ENCODE peak calls at places on chromosomes 6 and 20, in five cellular contexts. One of them, this sample, is unnamed.

GRCh38 chr6:145904878-145905277 is 59.3 kb downstream of the SHPRH start:
- DNase-seq in SK-N-SH: no peak
- DNase-seq in HCT116: no peak
- DNase-seq in uterus: no peak
- DNase-seq in pancreas: no peak
- DNase-seq in this sample: no peak

GRCh38 chr6:42047790-42048405 is 2.4 kb upstream of the TAF8 start:
- DNase-seq in SK-N-SH: peak; percentile 53
- DNase-seq in uterus: no peak
- DNase-seq in pancreas: no peak
- DNase-seq in HCT116: no peak
- DNase-seq in this sample: peak; percentile 5

GRCh38 chr6:25007269-25007699 is 71.5 kb upstream of the RIPOR2 start:
- DNase-seq in HCT116: no peak
- DNase-seq in SK-N-SH: no peak
- DNase-seq in uterus: no peak
- DNase-seq in pancreas: no peak
- DNase-seq in this sample: no peak

GRCh38 chr6:97445406-97445805 is 162.4 kb upstream of the MMS22L start:
- DNase-seq in pancreas: no peak
- DNase-seq in SK-N-SH: no peak
- DNase-seq in HCT116: no peak
- DNase-seq in uterus: no peak
- DNase-seq in this sample: no peak

GRCh38 chr6:34018026-34018425 is 127.9 kb downstream of the GRM4 start:
- DNase-seq in SK-N-SH: no peak
- DNase-seq in pancreas: no peak
- DNase-seq in uterus: no peak
- DNase-seq in HCT116: no peak
- DNase-seq in this sample: no peak

GRCh38 chr6:159716247-159717086 is 10.8 kb upstream of the WTAP start:
- DNase-seq in uterus: peak; percentile 65
- DNase-seq in SK-N-SH: no peak
- DNase-seq in HCT116: no peak
- DNase-seq in pancreas: no peak
- DNase-seq in this sample: no peak

GRCh38 chr20:32516985-32517873 is 67.9 kb downstream of the NOL4L start:
- DNase-seq in pancreas: peak; percentile 54
- DNase-seq in HCT116: no peak
- DNase-seq in uterus: no peak
- DNase-seq in SK-N-SH: peak; percentile 89
- DNase-seq in this sample: peak; percentile 73

GRCh38 chr6:136927313-136927712 is 5.2 kb downstream of the SLC35D3 start:
- DNase-seq in pancreas: no peak
- DNase-seq in HCT116: peak; percentile 7
- DNase-seq in SK-N-SH: peak; percentile 46
- DNase-seq in uterus: no peak
- DNase-seq in this sample: peak; percentile 25

GRCh38 chr20:50798650-50799049 is 3.8 kb downstream of the BCAS4 start:
- DNase-seq in HCT116: no peak
- DNase-seq in SK-N-SH: no peak
- DNase-seq in pancreas: no peak
- DNase-seq in uterus: no peak
- DNase-seq in this sample: no peak

GRCh38 chr6:108961985-108962384 is 113.8 kb downstream of the ARMC2 start:
- DNase-seq in HCT116: no peak
- DNase-seq in SK-N-SH: no peak
- DNase-seq in uterus: no peak
- DNase-seq in pancreas: no peak
- DNase-seq in this sample: peak; percentile 85

GRCh38 chr6:7106215-7106751 is 1.5 kb upstream of the RREB1 start:
- DNase-seq in pancreas: no peak
- DNase-seq in HCT116: no peak
- DNase-seq in uterus: no peak
- DNase-seq in SK-N-SH: no peak
- DNase-seq in this sample: peak; percentile 52

GRCh38 chr6:170114956-170115855 is 175.7 kb downstream of the DLL1 start:
- DNase-seq in HCT116: no peak
- DNase-seq in pancreas: peak; percentile 59
- DNase-seq in uterus: peak; percentile 18
- DNase-seq in SK-N-SH: peak; percentile 29
- DNase-seq in this sample: no peak

GRCh38 chr6:43263314-43264178 is 20.3 kb downstream of the TTBK1 start:
- DNase-seq in HCT116: peak; percentile 51
- DNase-seq in pancreas: peak; percentile 92
- DNase-seq in uterus: peak; percentile 46
- DNase-seq in SK-N-SH: peak; percentile 68
- DNase-seq in this sample: peak; percentile 90

GRCh38 chr6:130322673-130323268 is 43.0 kb upstream of the TMEM200A start:
- DNase-seq in pancreas: no peak
- DNase-seq in HCT116: peak; percentile 48
- DNase-seq in uterus: peak; percentile 33
- DNase-seq in SK-N-SH: peak; percentile 20
- DNase-seq in this sample: peak; percentile 84

GRCh38 chr6:12000174-12000573 is 11.9 kb upstream of the HIVEP1 start:
- DNase-seq in pancreas: no peak
- DNase-seq in uterus: no peak
- DNase-seq in HCT116: no peak
- DNase-seq in SK-N-SH: no peak
- DNase-seq in this sample: no peak

GRCh38 chr6:170067923-170068360 is 222.9 kb downstream of the DLL1 start:
- DNase-seq in SK-N-SH: no peak
- DNase-seq in pancreas: no peak
- DNase-seq in HCT116: no peak
- DNase-seq in uterus: peak; percentile 11
- DNase-seq in this sample: no peak

GRCh38 chr6:76702187-76702586 is 629.7 kb upstream of the IMPG1 start:
- DNase-seq in pancreas: no peak
- DNase-seq in SK-N-SH: no peak
- DNase-seq in HCT116: no peak
- DNase-seq in uterus: no peak
- DNase-seq in this sample: no peak

GRCh38 chr6:112468359-112468758 is 121.2 kb downstream of the RFPL4B start:
- DNase-seq in uterus: no peak
- DNase-seq in HCT116: no peak
- DNase-seq in pancreas: no peak
- DNase-seq in SK-N-SH: no peak
- DNase-seq in this sample: peak; percentile 27

GRCh38 chr20:4281258-4282055 is 266.1 kb upstream of the RNF24 start:
- DNase-seq in pancreas: no peak
- DNase-seq in HCT116: no peak
- DNase-seq in SK-N-SH: no peak
- DNase-seq in uterus: no peak
- DNase-seq in this sample: no peak

GRCh38 chr20:52992632-52993031 is 20.5 kb downstream of the TSHZ2 start:
- DNase-seq in pancreas: no peak
- DNase-seq in SK-N-SH: no peak
- DNase-seq in uterus: no peak
- DNase-seq in HCT116: no peak
- DNase-seq in this sample: no peak
- H3K27ac ChIP-seq in pancreas: peak overlapping the region; percentile 39
- H3K27ac ChIP-seq in SK-N-SH: no peak overlapping the region
- H3K27ac ChIP-seq in uterus: peak overlapping the region; percentile 77
- H3K27ac ChIP-seq in HCT116: no peak overlapping the region
- H3K27ac ChIP-seq in this sample: peak overlapping the region; percentile 7

GRCh38 chr20:41889871-41890224 is 271.7 kb upstream of the CHD6 start:
- DNase-seq in pancreas: no peak
- DNase-seq in SK-N-SH: no peak
- DNase-seq in HCT116: no peak
- DNase-seq in uterus: no peak
- DNase-seq in this sample: no peak

GRCh38 chr20:41889125-41889870 is 271.1 kb upstream of the CHD6 start:
- DNase-seq in pancreas: no peak
- DNase-seq in HCT116: peak; percentile 1
- DNase-seq in SK-N-SH: peak; percentile 47
- DNase-seq in uterus: no peak
- DNase-seq in this sample: no peak

GRCh38 chr20:41894255-41894963 is 276.2 kb upstream of the CHD6 start:
- DNase-seq in pancreas: no peak
- DNase-seq in SK-N-SH: no peak
- DNase-seq in HCT116: no peak
- DNase-seq in uterus: no peak
- DNase-seq in this sample: no peak

GRCh38 chr20:41895216-41895615 is 277.0 kb upstream of the CHD6 start:
- DNase-seq in HCT116: no peak
- DNase-seq in pancreas: no peak
- DNase-seq in uterus: no peak
- DNase-seq in SK-N-SH: no peak
- DNase-seq in this sample: no peak

DNA sequence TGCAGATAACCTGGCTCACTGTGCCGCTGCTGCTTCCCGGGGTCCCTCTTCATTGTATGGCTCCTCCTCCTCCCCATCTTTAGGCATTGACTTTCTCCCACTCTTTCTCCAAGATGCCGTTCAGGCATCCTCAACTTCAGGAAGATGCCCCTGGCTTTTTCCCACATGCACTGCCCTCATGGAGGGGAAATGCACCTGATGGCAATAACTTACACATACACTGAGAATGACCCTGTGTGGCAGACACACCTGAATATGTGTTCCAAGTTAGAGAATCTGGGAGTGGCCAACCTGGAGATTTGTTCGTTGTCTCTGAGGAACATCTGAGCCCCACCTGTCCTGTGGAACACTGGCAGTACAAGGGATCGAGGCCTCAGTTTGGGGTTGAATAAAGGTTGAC is 273.9 kb upstream of the CHD6 start:
- DNase-seq in uterus: no peak
- DNase-seq in HCT116: no peak
- DNase-seq in pancreas: no peak
- DNase-seq in SK-N-SH: no peak
- DNase-seq in this sample: no peak
- H3K4me1 ChIP-seq in uterus: no peaks in the 10 kb centered on the region
- H3K4me1 ChIP-seq in HCT116: no peaks in the 10 kb centered on the region
- H3K4me1 ChIP-seq in pancreas: no peaks in the 10 kb centered on the region
- H3K4me1 ChIP-seq in SK-N-SH: no peaks in the 10 kb centered on the region
- H3K4me1 ChIP-seq in this sample: no peaks in the 10 kb centered on the region

GRCh38 chr6:19024737-19025136 is 637.6 kb downstream of the RNF144B start:
- DNase-seq in SK-N-SH: peak; percentile 5
- DNase-seq in uterus: no peak
- DNase-seq in HCT116: peak; percentile 54
- DNase-seq in pancreas: no peak
- DNase-seq in this sample: peak; percentile 84
- TF ChIP-seq CTCF in SK-N-SH: peak; percentile 62
- TF ChIP-seq CTCF in uterus: peak; percentile 27
- TF ChIP-seq CTCF in HCT116: peak; percentile 73
- TF ChIP-seq CTCF in pancreas: no peak
- TF ChIP-seq CTCF in this sample: peak; percentile 58

DNA sequence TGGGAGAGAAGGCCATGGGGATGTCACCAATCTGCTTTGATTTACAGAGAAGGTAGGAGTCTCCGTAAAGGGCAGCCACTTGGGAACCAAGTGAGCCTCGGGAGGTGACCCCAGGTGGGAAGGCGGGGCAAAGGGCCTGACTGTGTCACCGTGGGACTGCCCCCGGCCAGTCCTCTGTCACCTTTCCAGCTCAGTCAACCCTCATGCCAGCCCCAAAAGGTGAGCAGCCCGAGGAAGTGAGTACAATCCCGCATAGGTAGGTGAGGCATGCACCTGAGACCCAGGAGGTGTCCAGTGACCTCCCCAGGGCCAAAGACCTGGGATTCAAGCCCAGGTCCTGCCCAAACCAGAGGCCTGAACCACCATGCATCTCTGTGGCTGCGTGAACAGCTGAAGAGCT is 36.2 kb downstream of the BMP7 start:
- DNase-seq in HCT116: no peak
- DNase-seq in uterus: no peak
- DNase-seq in pancreas: no peak
- DNase-seq in SK-N-SH: no peak
- DNase-seq in this sample: no peak
- H3K27ac ChIP-seq in HCT116: no peak overlapping the region
- H3K27ac ChIP-seq in uterus: no peak overlapping the region
- H3K27ac ChIP-seq in pancreas: no peak overlapping the region
- H3K27ac ChIP-seq in SK-N-SH: no peak overlapping the region
- H3K27ac ChIP-seq in this sample: no peak overlapping the region